ENCODE peak calls at places on chromosomes 11 and 22, in seven cellular contexts. W is A549; J is CD8-positive, alpha-beta T cell; F is thyroid gland; S is HCT116; C is mammary epithelial cell; R is epithelial cell of esophagus. G is an unnamed sample.

GRCh38 chr11:129375731-129376657 is at the start of gene BARX2:
- DNase-seq in J (no peak), F (peak; percentile 56), R (peak; percentile 87), C (peak; percentile 64), S (peak; percentile 26), W (peak; percentile 59), G (peak; percentile 56)

GRCh38 chr11:124832571-124832970 is 32.4 kb upstream of the MSANTD2 start:
- DNase-seq in W (no peak), R (peak; percentile 60), F (no peak), C (peak; percentile 90), S (no peak), J (no peak), G (no peak)

GRCh38 chr22:40922484-40923303 is 28.5 kb upstream of the RBX1 start:
- DNase-seq in C (peak; percentile 35), S (peak; percentile 29), W (peak; percentile 47), J (peak; percentile 25), F (no peak), R (peak; percentile 69), G (peak; percentile 31)

GRCh38 chr11:10606536-10607208 is 38.2 kb upstream of the LYVE1 start:
- DNase-seq in J (no peak), S (no peak), F (no peak), R (peak; percentile 70), W (no peak), C (peak; percentile 57), G (no peak)

GRCh38 chr11:30852645-30853044 is 266.5 kb upstream of the MPPED2 start:
- DNase-seq in W (no peak), C (no peak), F (no peak), S (no peak), J (no peak), R (no peak), G (no peak)

GRCh38 chr11:97938789-97939188 is 1082.0 kb upstream of the CNTN5 start:
- DNase-seq in C (no peak), J (no peak), S (no peak), R (no peak), W (no peak), F (no peak), G (no peak)

GRCh38 chr11:36037031-36037430 is 93.2 kb downstream of the LDLRAD3 start:
- DNase-seq in W (no peak), S (no peak), J (no peak), C (peak; percentile 34), F (peak; percentile 48), R (peak; percentile 22), G (peak; percentile 75)

GRCh38 chr11:75261902-75262361 is 21.4 kb downstream of the TPBGL start:
- DNase-seq in W (no peak), F (no peak), R (no peak), S (no peak), J (no peak), C (no peak), G (no peak)

GRCh38 chr11:134098566-134099184 is 29.8 kb downstream of the JAM3 start:
- DNase-seq in F (no peak), R (peak; percentile 20), S (peak; percentile 27), J (no peak), C (peak; percentile 11), W (peak; percentile 19), G (no peak)

GRCh38 chr11:2929880-2930704 is 872 bp upstream of the PHLDA2 start:
- DNase-seq in R (peak; percentile 63), C (peak; percentile 69), J (no peak), W (peak; percentile 75), S (peak; percentile 46), F (no peak), G (no peak)
- TF ChIP-seq CTCF in R (no peak), C (no peak), J (peak; percentile 46), W (no peak), S (no peak), F (no peak), G (peak; percentile 35)

GRCh38 chr11:94133752-94134151 is 5.1 kb downstream of the PANX1 start:
- DNase-seq in W (no peak), R (no peak), J (no peak), F (no peak), S (no peak), C (no peak), G (no peak)

GRCh38 chr11:94132823-94133408 is 4.3 kb downstream of the PANX1 start:
- DNase-seq in W (no peak), F (no peak), J (no peak), S (no peak), R (no peak), C (no peak), G (no peak)

GRCh38 chr11:94132152-94132558 is 3.5 kb downstream of the PANX1 start:
- DNase-seq in F (no peak), R (peak; percentile 96), W (no peak), S (no peak), J (no peak), C (peak; percentile 92), G (no peak)

GRCh38 chr11:94131363-94132115 is 2.9 kb downstream of the PANX1 start:
- DNase-seq in S (no peak), W (no peak), R (peak; percentile 77), F (peak; percentile 54), C (peak; percentile 56), J (no peak), G (no peak)

GRCh38 chr11:94134651-94135512 is 6.2 kb downstream of the PANX1 start:
- DNase-seq in W (no peak), S (no peak), C (peak; percentile 90), F (peak; percentile 25), R (peak; percentile 92), J (no peak), G (no peak)
- H3K4me3 ChIP-seq in W (no peak overlapping the region), S (no peak overlapping the region), C (no peak overlapping the region), F (no peak overlapping the region), R (no peak overlapping the region), J (no peak overlapping the region), G (no peak overlapping the region)

DNA sequence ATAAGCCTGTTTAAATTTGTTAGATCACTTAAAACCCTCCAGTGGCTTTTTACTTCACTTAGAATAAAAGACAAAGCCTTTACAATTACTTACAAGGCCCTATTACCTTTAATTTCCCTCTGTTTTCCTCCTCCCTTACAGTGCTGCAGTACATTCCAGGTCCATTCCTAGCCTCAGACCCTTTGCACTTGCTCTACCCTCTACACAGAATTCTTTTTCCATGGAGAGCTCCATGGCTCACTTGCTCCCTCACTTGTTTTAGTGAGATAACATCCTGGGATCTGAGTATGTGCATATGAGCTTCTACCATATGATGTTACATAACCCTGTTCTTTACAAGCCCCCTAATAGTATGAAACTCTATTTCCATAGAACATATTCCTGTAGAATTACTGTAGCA is 24.4 kb downstream of the ZNF214 start:
- DNase-seq in R (no peak), C (no peak), W (no peak), S (no peak), F (no peak), J (no peak), G (no peak)
- TF ChIP-seq CTCF in R (no peak), C (no peak), W (no peak), S (no peak), F (no peak), J (no peak), G (no peak)

DNA sequence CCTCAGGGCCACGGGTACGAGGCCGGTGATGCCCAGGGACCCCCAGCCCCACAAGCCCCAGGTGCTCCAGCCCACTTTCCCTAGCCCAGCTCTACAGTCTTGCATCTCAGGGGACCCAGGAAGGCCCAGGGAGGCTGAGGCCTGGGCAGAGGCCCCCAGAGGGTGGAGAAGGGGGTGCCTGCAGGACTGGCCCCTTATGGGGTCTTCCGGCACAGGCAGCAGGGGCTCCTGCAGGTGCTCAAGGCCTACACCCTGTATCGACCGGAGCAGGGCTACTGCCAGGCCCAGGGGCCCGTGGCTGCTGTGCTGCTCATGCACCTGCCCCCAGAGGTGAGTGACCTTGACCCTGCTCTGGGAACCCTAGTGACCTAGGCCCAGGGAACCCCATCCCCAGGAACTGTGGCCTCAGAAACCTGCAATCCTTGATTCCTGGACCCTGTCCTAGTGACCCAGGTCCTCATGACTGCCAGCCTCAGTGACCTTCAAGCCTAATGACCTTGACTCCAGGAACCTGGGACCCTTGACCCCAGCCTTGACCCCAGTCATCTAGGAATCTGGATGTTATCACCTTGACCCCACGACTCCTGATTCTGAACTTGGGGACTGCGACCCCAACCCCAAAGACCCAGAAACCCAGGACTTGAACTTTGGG is 1.9 kb downstream of the TBC1D10C start:
- DNase-seq in F (no peak), C (no peak), S (no peak), J (no peak), R (no peak), W (no peak), G (no peak)
- H3K4me3 ChIP-seq in F (no peak overlapping the region), C (no peak overlapping the region), S (no peak overlapping the region), J (peak overlapping the region; percentile 66), R (no peak overlapping the region), W (no peak overlapping the region), G (no peak overlapping the region)

GRCh38 chr11:86620796-86621575 is 51.4 kb downstream of the ME3 start:
- DNase-seq in W (no peak), J (no peak), F (no peak), R (no peak), C (no peak), S (no peak), G (no peak)

GRCh38 chr11:86623041-86623621 is 49.3 kb downstream of the ME3 start:
- DNase-seq in F (no peak), W (no peak), S (no peak), C (peak; percentile 72), R (peak; percentile 91), J (no peak), G (no peak)

GRCh38 chr11:86623736-86624135 is 48.7 kb downstream of the ME3 start:
- DNase-seq in S (no peak), R (peak; percentile 35), F (no peak), C (no peak), W (no peak), J (no peak), G (no peak)

GRCh38 chr11:86624366-86624765 is 48.0 kb downstream of the ME3 start:
- DNase-seq in S (no peak), J (no peak), F (no peak), R (peak; percentile 43), C (no peak), W (no peak), G (no peak)

DNA sequence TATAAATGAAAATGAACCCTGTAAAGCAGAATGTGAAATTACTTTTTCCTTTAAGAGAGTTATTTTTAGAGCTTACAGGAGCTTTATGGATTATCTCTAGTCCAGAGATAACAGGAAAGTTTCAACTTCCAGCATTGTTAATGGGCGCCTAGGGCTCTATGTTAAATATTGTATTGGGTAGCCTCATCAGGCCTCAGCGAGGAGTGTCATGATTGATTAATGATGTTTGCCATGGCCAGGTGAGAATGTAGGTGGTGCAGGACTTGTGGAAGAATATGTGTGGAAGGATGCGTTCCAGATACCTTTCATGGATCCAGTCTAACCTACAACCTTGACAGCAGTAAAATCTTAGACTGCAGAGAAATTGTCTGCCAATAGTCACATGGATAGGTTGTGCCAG is 50.6 kb downstream of the ME3 start:
- DNase-seq in F (no peak), S (no peak), J (no peak), C (no peak), W (no peak), R (no peak), G (no peak)
- TF ChIP-seq CTCF in F (no peak), S (no peak), J (no peak), C (no peak), W (no peak), R (no peak), G (no peak)

DNA sequence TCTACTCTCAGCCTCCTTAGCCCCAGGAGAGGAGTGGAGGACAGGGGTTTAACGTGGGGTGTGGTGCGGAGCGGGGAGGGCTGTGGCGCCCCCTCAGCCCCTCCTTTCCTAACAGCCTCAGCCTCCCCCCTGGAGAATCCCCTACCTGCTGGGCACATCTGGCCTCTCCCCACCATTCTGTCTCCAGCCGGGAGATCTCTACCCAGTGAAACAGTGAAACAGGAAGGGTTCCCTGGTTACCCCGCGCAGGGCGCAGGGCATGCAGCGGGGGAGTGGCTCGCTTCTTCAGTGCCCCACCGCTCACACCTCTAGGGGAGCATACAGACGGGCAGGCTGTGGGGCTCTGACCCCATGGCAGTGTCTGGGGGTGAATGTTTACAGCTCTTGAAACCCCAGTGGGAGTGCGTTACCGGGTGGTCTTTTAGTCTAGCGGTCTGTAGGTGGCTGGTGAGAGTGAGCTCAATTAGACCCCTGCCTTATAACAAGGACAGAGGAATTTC is 54.7 kb upstream of the CCDC188 start:
- DNase-seq in C (no peak), F (no peak), J (no peak), S (no peak), R (no peak), W (no peak), G (no peak)
- H3K4me3 ChIP-seq in C (no peak overlapping the region), F (no peak overlapping the region), J (no peak overlapping the region), S (peak overlapping the region; percentile 90), R (no peak overlapping the region), W (no peak overlapping the region), G (peak overlapping the region; percentile 80)

G was measured in LNCaP clone FGC.